ENCODE peak calls at places on chromosomes 5 and 9, in ten cellular contexts. P, S, Z, D, J, F, Q, L, H and B are unnamed samples.
A peak's percentile ranks its signal among the peaks of the same experiment; 100 is the strongest.

GRCh38 chr5:167853421-167853820 is 438.0 kb upstream of the WWC1 start:
- DNase-seq in P (no peak), S (no peak), Z (no peak), D (no peak), J (no peak), F (no peak), Q (no peak), L (no peak), H (no peak), B (no peak)

GRCh38 chr5:116733995-116734716 is 159.5 kb upstream of the SEMA6A start:
- DNase-seq in P (peak; percentile 48), S (no peak), Z (no peak), D (peak; percentile 10), J (no peak), F (peak; percentile 43), Q (no peak), L (no peak), H (no peak), B (no peak)

GRCh38 chr9:124334568-124335319 is 77.0 kb downstream of the NEK6 start:
- DNase-seq in P (no peak), S (no peak), Z (no peak), D (no peak), J (no peak), F (no peak), Q (no peak), L (no peak), H (no peak), B (no peak)

GRCh38 chr5:96248152-96248551 is 184.9 kb downstream of the PCSK1 start:
- DNase-seq in P (no peak), S (no peak), Z (no peak), D (no peak), J (no peak), F (no peak), Q (no peak), L (no peak), H (no peak), B (no peak)

GRCh38 chr9:132411091-132411508 is 1.1 kb downstream of the CFAP77 start:
- DNase-seq in P (peak; percentile 86), S (peak; percentile 71), Z (no peak), D (no peak), J (peak; percentile 65), F (peak; percentile 88), Q (peak; percentile 84), L (peak; percentile 32), H (peak; percentile 87), B (no peak)

GRCh38 chr9:94895668-94896067 is 169.2 kb downstream of the AOPEP start:
- DNase-seq in P (no peak), S (no peak), Z (no peak), D (no peak), J (no peak), F (no peak), Q (no peak), L (no peak), H (no peak), B (no peak)

GRCh38 chr9:128628471-128629048 is 28.1 kb downstream of the DYNC2I2 start:
- DNase-seq in P (no peak), S (no peak), Z (no peak), D (no peak), J (peak; percentile 44), F (peak; percentile 37), Q (peak; percentile 66), L (no peak), H (peak; percentile 68), B (peak; percentile 79)

GRCh38 chr5:124061663-124062062 is 549.7 kb downstream of the CSNK1G3 start:
- DNase-seq in P (no peak), S (no peak), Z (no peak), D (peak; percentile 14), J (peak; percentile 75), F (no peak), Q (no peak), L (no peak), H (no peak), B (no peak)

GRCh38 chr9:29969856-29970647 is 2396.8 kb upstream of the C9orf72 start:
- DNase-seq in P (no peak), S (no peak), Z (no peak), D (no peak), J (no peak), F (no peak), Q (no peak), L (no peak), H (no peak), B (no peak)

GRCh38 chr5:143405747-143406098 is 2.2 kb upstream of the NR3C1 start:
- DNase-seq in P (no peak), S (no peak), Z (no peak), D (no peak), J (no peak), F (no peak), Q (no peak), L (no peak), H (no peak), B (no peak)

GRCh38 chr5:163861670-163862069 is 356.3 kb downstream of the MAT2B start:
- DNase-seq in P (no peak), S (no peak), Z (no peak), D (no peak), J (no peak), F (no peak), Q (no peak), L (peak; percentile 91), H (no peak), B (no peak)

GRCh38 chr9:38431101-38431500 is 6.8 kb upstream of the IGFBPL1 start:
- DNase-seq in P (no peak), S (no peak), Z (peak; percentile 37), D (no peak), J (no peak), F (no peak), Q (no peak), L (no peak), H (no peak), B (peak; percentile 26)

GRCh38 chr9:38424918-38425317 is 664 bp upstream of the IGFBPL1 start:
- DNase-seq in P (no peak), S (no peak), Z (no peak), D (no peak), J (no peak), F (no peak), Q (no peak), L (no peak), H (no peak), B (no peak)

GRCh38 chr9:38423939-38424843 is at the start of gene IGFBPL1:
- DNase-seq in P (peak; percentile 72), S (no peak), Z (no peak), D (no peak), J (no peak), F (peak; percentile 62), Q (peak; percentile 21), L (peak; percentile 29), H (no peak), B (no peak)

GRCh38 chr9:38423273-38423938 is 848 bp downstream of the IGFBPL1 start:
- DNase-seq in P (no peak), S (no peak), Z (no peak), D (no peak), J (no peak), F (peak; percentile 53), Q (no peak), L (no peak), H (no peak), B (no peak)

DNA sequence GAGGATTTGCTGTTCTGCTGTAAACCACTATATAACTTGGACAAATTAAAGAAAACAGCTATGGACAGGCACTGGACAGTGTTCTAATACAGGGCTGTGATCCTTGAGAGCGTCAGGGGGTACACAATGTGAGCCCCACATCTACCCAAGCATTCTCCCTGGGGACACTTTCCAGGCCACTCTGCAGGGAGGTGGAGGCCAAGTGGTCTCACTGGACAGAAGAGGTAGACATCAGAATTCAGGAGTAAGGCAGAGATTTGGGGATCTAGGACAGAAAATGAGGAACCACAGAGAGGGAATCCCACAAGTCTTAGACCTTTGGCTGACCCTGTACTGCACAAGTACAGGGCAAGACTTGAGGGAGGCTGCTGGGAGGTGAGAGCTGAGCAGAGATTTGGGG is 3.8 kb upstream of the IGFBPL1 start:
- DNase-seq in P (no peak), S (no peak), Z (peak; percentile 61), D (no peak), J (no peak), F (no peak), Q (no peak), L (no peak), H (no peak), B (peak; percentile 26)
- H3K27me3 ChIP-seq in P (no peaks in the 10 kb centered on the region), S (peaks cover 3% of the 10 kb centered on the region), Z (no peaks in the 10 kb centered on the region), D (no peaks in the 10 kb centered on the region), J (no peaks in the 10 kb centered on the region), F (peaks cover 6% of the 10 kb centered on the region), Q (no peaks in the 10 kb centered on the region), L (peaks cover 32% of the 10 kb centered on the region), H (peaks cover 10% of the 10 kb centered on the region), B (no peaks in the 10 kb centered on the region)

GRCh38 chr5:133698259-133698554 is 85.9 kb upstream of the FSTL4 start:
- DNase-seq in P (no peak), S (no peak), Z (peak; percentile 70), D (no peak), J (no peak), F (no peak), Q (no peak), L (no peak), H (peak; percentile 46), B (no peak)

GRCh38 chr5:133697536-133698258 is 85.4 kb upstream of the FSTL4 start:
- DNase-seq in P (no peak), S (no peak), Z (peak; percentile 52), D (no peak), J (peak; percentile 14), F (no peak), Q (no peak), L (no peak), H (peak; percentile 18), B (no peak)

GRCh38 chr5:133696782-133697507 is 84.6 kb upstream of the FSTL4 start:
- DNase-seq in P (no peak), S (no peak), Z (peak; percentile 72), D (no peak), J (no peak), F (no peak), Q (no peak), L (no peak), H (peak; percentile 39), B (no peak)

GRCh38 chr5:133700251-133700650 is 87.9 kb upstream of the FSTL4 start:
- DNase-seq in P (no peak), S (no peak), Z (peak; percentile 85), D (no peak), J (no peak), F (no peak), Q (no peak), L (no peak), H (peak; percentile 39), B (no peak)

GRCh38 chr5:133698646-133699526 is 86.5 kb upstream of the FSTL4 start:
- DNase-seq in P (no peak), S (no peak), Z (no peak), D (no peak), J (no peak), F (no peak), Q (no peak), L (no peak), H (peak; percentile 55), B (no peak)
- H3K27me3 ChIP-seq in P (no peaks in the 10 kb centered on the region), S (no peaks in the 10 kb centered on the region), Z (no peaks in the 10 kb centered on the region), D (no peaks in the 10 kb centered on the region), J (no peaks in the 10 kb centered on the region), F (no peaks in the 10 kb centered on the region), Q (no peaks in the 10 kb centered on the region), L (peaks cover 3% of the 10 kb centered on the region), H (no peaks in the 10 kb centered on the region), B (no peaks in the 10 kb centered on the region)

GRCh38 chr5:50965621-50966362 is 299.4 kb downstream of the PARP8 start:
- DNase-seq in P (no peak), S (no peak), Z (no peak), D (no peak), J (no peak), F (peak; percentile 46), Q (no peak), L (no peak), H (peak; percentile 35), B (no peak)
- H3K27me3 ChIP-seq in P (peaks cover 91% of the 10 kb centered on the region), S (peaks cover 64% of the 10 kb centered on the region), Z (no peaks in the 10 kb centered on the region), D (no peaks in the 10 kb centered on the region), J (no peaks in the 10 kb centered on the region), F (peaks cover 26% of the 10 kb centered on the region), Q (no peaks in the 10 kb centered on the region), L (peaks cover 56% of the 10 kb centered on the region), H (peaks cover 61% of the 10 kb centered on the region), B (peaks cover 10% of the 10 kb centered on the region)

GRCh38 chr5:83066548-83067110 is 10.6 kb downstream of the TMEM167A start:
- DNase-seq in P (no peak), S (no peak), Z (no peak), D (no peak), J (no peak), F (peak; percentile 53), Q (no peak), L (no peak), H (no peak), B (no peak)
- H3K27me3 ChIP-seq in P (no peaks in the 10 kb centered on the region), S (no peaks in the 10 kb centered on the region), Z (no peaks in the 10 kb centered on the region), D (no peaks in the 10 kb centered on the region), J (no peaks in the 10 kb centered on the region), F (no peaks in the 10 kb centered on the region), Q (no peaks in the 10 kb centered on the region), L (no peaks in the 10 kb centered on the region), H (no peaks in the 10 kb centered on the region), B (no peaks in the 10 kb centered on the region)